ENCODE peak calls at places on chromosomes 11 and 22, in seven cellular contexts. One of them, this sample, is unnamed.
A peak's percentile ranks its signal among the peaks of the same experiment; 100 is the strongest.

GRCh38 chr11:70490723-70491558 is 92.6 kb downstream of the CTTN start:
- DNase-seq in iPS-NIHi11: no peak
- DNase-seq in neural crest cell: no peak
- DNase-seq in iris pigment epithelial cell: no peak
- DNase-seq in NCI-H2171: no peak
- DNase-seq in KBM-7: no peak
- DNase-seq in occipital lobe: no peak
- DNase-seq in this sample: no peak

GRCh38 chr11:134950692-134951304 is 538.8 kb upstream of the B3GAT1 start:
- DNase-seq in iPS-NIHi11: no peak
- DNase-seq in KBM-7: no peak
- DNase-seq in iris pigment epithelial cell: peak; percentile 23
- DNase-seq in occipital lobe: no peak
- DNase-seq in neural crest cell: no peak
- DNase-seq in NCI-H2171: no peak
- DNase-seq in this sample: no peak

GRCh38 chr11:47592276-47592675 is 1.9 kb downstream of the C1QTNF4 start:
- DNase-seq in occipital lobe: no peak
- DNase-seq in iPS-NIHi11: no peak
- DNase-seq in iris pigment epithelial cell: no peak
- DNase-seq in neural crest cell: no peak
- DNase-seq in NCI-H2171: no peak
- DNase-seq in KBM-7: no peak
- DNase-seq in this sample: peak; percentile 16

GRCh38 chr11:59669611-59670009 is 773 bp upstream of the PATL1 start:
- DNase-seq in KBM-7: no peak
- DNase-seq in NCI-H2171: no peak
- DNase-seq in iPS-NIHi11: no peak
- DNase-seq in iris pigment epithelial cell: peak; percentile 79
- DNase-seq in occipital lobe: peak; percentile 53
- DNase-seq in neural crest cell: peak; percentile 12
- DNase-seq in this sample: peak; percentile 46

GRCh38 chr11:125165111-125165663 is 636 bp downstream of the PKNOX2 start:
- DNase-seq in neural crest cell: no peak
- DNase-seq in occipital lobe: no peak
- DNase-seq in NCI-H2171: no peak
- DNase-seq in iPS-NIHi11: no peak
- DNase-seq in iris pigment epithelial cell: peak; percentile 45
- DNase-seq in KBM-7: peak; percentile 38
- DNase-seq in this sample: peak; percentile 71

GRCh38 chr11:69702239-69702668 is 1.6 kb downstream of the FGF19 start:
- DNase-seq in neural crest cell: no peak
- DNase-seq in NCI-H2171: no peak
- DNase-seq in iPS-NIHi11: peak; percentile 46
- DNase-seq in KBM-7: no peak
- DNase-seq in occipital lobe: no peak
- DNase-seq in iris pigment epithelial cell: no peak
- DNase-seq in this sample: no peak

GRCh38 chr11:73154178-73154577 is 12.1 kb upstream of the FCHSD2 start:
- DNase-seq in neural crest cell: no peak
- DNase-seq in NCI-H2171: no peak
- DNase-seq in occipital lobe: no peak
- DNase-seq in iPS-NIHi11: no peak
- DNase-seq in iris pigment epithelial cell: no peak
- DNase-seq in KBM-7: peak; percentile 99
- DNase-seq in this sample: peak; percentile 9

GRCh38 chr11:33412231-33412630 is 155.1 kb downstream of the HIPK3 start:
- DNase-seq in iPS-NIHi11: no peak
- DNase-seq in neural crest cell: no peak
- DNase-seq in NCI-H2171: no peak
- DNase-seq in iris pigment epithelial cell: peak; percentile 9
- DNase-seq in KBM-7: no peak
- DNase-seq in occipital lobe: peak; percentile 9
- DNase-seq in this sample: no peak

GRCh38 chr11:65421204-65422103 is 1.1 kb upstream of the NEAT1 start:
- DNase-seq in neural crest cell: no peak
- DNase-seq in iris pigment epithelial cell: peak; percentile 99
- DNase-seq in NCI-H2171: peak; percentile 88
- DNase-seq in occipital lobe: peak; percentile 90
- DNase-seq in iPS-NIHi11: no peak
- DNase-seq in KBM-7: peak; percentile 96
- DNase-seq in this sample: peak; percentile 89

GRCh38 chr11:111514216-111515031 is at the start of gene HOATZ:
- DNase-seq in neural crest cell: peak; percentile 46
- DNase-seq in iPS-NIHi11: peak; percentile 81
- DNase-seq in occipital lobe: no peak
- DNase-seq in NCI-H2171: no peak
- DNase-seq in KBM-7: no peak
- DNase-seq in iris pigment epithelial cell: peak; percentile 30
- DNase-seq in this sample: no peak

GRCh38 chr11:92528051-92528450 is 303.4 kb downstream of the FAT3 start:
- DNase-seq in occipital lobe: no peak
- DNase-seq in KBM-7: no peak
- DNase-seq in NCI-H2171: no peak
- DNase-seq in neural crest cell: no peak
- DNase-seq in iris pigment epithelial cell: peak; percentile 3
- DNase-seq in iPS-NIHi11: no peak
- DNase-seq in this sample: no peak

GRCh38 chr22:29567338-29567737 is 13.6 kb downstream of the NIPSNAP1 start:
- DNase-seq in NCI-H2171: no peak
- DNase-seq in iris pigment epithelial cell: no peak
- DNase-seq in occipital lobe: no peak
- DNase-seq in neural crest cell: no peak
- DNase-seq in KBM-7: no peak
- DNase-seq in iPS-NIHi11: no peak
- DNase-seq in this sample: no peak

GRCh38 chr11:66720223-66720898 is 8.7 kb downstream of the SPTBN2 start:
- DNase-seq in iPS-NIHi11: peak; percentile 95
- DNase-seq in NCI-H2171: peak; percentile 83
- DNase-seq in neural crest cell: peak; percentile 18
- DNase-seq in iris pigment epithelial cell: peak; percentile 75
- DNase-seq in occipital lobe: peak; percentile 73
- DNase-seq in KBM-7: no peak
- DNase-seq in this sample: no peak

GRCh38 chr11:104609297-104609696 is 289.0 kb downstream of the CASP12 start:
- DNase-seq in KBM-7: peak; percentile 69
- DNase-seq in occipital lobe: peak; percentile 4
- DNase-seq in iris pigment epithelial cell: peak; percentile 82
- DNase-seq in NCI-H2171: no peak
- DNase-seq in neural crest cell: peak; percentile 1
- DNase-seq in iPS-NIHi11: peak; percentile 67
- DNase-seq in this sample: no peak

GRCh38 chr11:22656128-22656527 is 10.3 kb upstream of the GAS2 start:
- DNase-seq in neural crest cell: no peak
- DNase-seq in KBM-7: no peak
- DNase-seq in iPS-NIHi11: no peak
- DNase-seq in occipital lobe: no peak
- DNase-seq in NCI-H2171: peak; percentile 76
- DNase-seq in iris pigment epithelial cell: peak; percentile 8
- DNase-seq in this sample: no peak

GRCh38 chr22:43346521-43346929 is 3.4 kb upstream of the SCUBE1 start:
- DNase-seq in iPS-NIHi11: peak; percentile 90
- DNase-seq in NCI-H2171: peak; percentile 41
- DNase-seq in KBM-7: peak; percentile 62
- DNase-seq in neural crest cell: peak; percentile 65
- DNase-seq in occipital lobe: no peak
- DNase-seq in iris pigment epithelial cell: peak; percentile 17
- DNase-seq in this sample: peak; percentile 78

GRCh38 chr11:32902089-32902665 is 9.6 kb downstream of the QSER1 start:
- DNase-seq in iPS-NIHi11: no peak
- DNase-seq in NCI-H2171: no peak
- DNase-seq in iris pigment epithelial cell: no peak
- DNase-seq in KBM-7: no peak
- DNase-seq in neural crest cell: no peak
- DNase-seq in occipital lobe: no peak
- DNase-seq in this sample: no peak

GRCh38 chr11:57164317-57164716 is 17.4 kb upstream of the LRRC55 start:
- DNase-seq in neural crest cell: no peak
- DNase-seq in iPS-NIHi11: no peak
- DNase-seq in occipital lobe: no peak
- DNase-seq in iris pigment epithelial cell: no peak
- DNase-seq in NCI-H2171: peak; percentile 85
- DNase-seq in KBM-7: no peak
- DNase-seq in this sample: no peak

GRCh38 chr11:10298342-10298741 is 4.3 kb upstream of the SBF2 start:
- DNase-seq in iPS-NIHi11: no peak
- DNase-seq in KBM-7: peak; percentile 64
- DNase-seq in occipital lobe: no peak
- DNase-seq in iris pigment epithelial cell: peak; percentile 99
- DNase-seq in NCI-H2171: no peak
- DNase-seq in neural crest cell: no peak
- DNase-seq in this sample: no peak

GRCh38 chr22:39960791-39961746 is 872 bp downstream of the TMA7B start:
- DNase-seq in occipital lobe: no peak
- DNase-seq in neural crest cell: no peak
- DNase-seq in iris pigment epithelial cell: peak; percentile 100
- DNase-seq in iPS-NIHi11: no peak
- DNase-seq in KBM-7: peak; percentile 61
- DNase-seq in NCI-H2171: no peak
- DNase-seq in this sample: no peak

GRCh38 chr11:75406338-75406777 is 7.0 kb downstream of the RPS3 start:
- DNase-seq in neural crest cell: no peak
- DNase-seq in iris pigment epithelial cell: peak; percentile 26
- DNase-seq in KBM-7: no peak
- DNase-seq in occipital lobe: no peak
- DNase-seq in iPS-NIHi11: no peak
- DNase-seq in NCI-H2171: peak; percentile 39
- DNase-seq in this sample: no peak

GRCh38 chr22:36734171-36735058 is 30.9 kb upstream of the CACNG2 start:
- DNase-seq in iris pigment epithelial cell: peak; percentile 38
- DNase-seq in iPS-NIHi11: no peak
- DNase-seq in neural crest cell: no peak
- DNase-seq in KBM-7: no peak
- DNase-seq in occipital lobe: peak; percentile 45
- DNase-seq in NCI-H2171: no peak
- DNase-seq in this sample: no peak

GRCh38 chr11:45754746-45755145 is 50.2 kb upstream of the SLC35C1 start:
- DNase-seq in iPS-NIHi11: no peak
- DNase-seq in iris pigment epithelial cell: no peak
- DNase-seq in neural crest cell: no peak
- DNase-seq in KBM-7: no peak
- DNase-seq in NCI-H2171: no peak
- DNase-seq in occipital lobe: no peak
- DNase-seq in this sample: no peak

GRCh38 chr22:50117168-50117762 is 27.5 kb downstream of the MOV10L1 start:
- DNase-seq in NCI-H2171: no peak
- DNase-seq in occipital lobe: no peak
- DNase-seq in KBM-7: no peak
- DNase-seq in iris pigment epithelial cell: no peak
- DNase-seq in neural crest cell: no peak
- DNase-seq in iPS-NIHi11: no peak
- DNase-seq in this sample: no peak

GRCh38 chr22:47793304-47794101 is 1031.1 kb downstream of the TBC1D22A start:
- DNase-seq in iPS-NIHi11: no peak
- DNase-seq in neural crest cell: no peak
- DNase-seq in NCI-H2171: no peak
- DNase-seq in iris pigment epithelial cell: no peak
- DNase-seq in KBM-7: no peak
- DNase-seq in occipital lobe: no peak
- DNase-seq in this sample: no peak

GRCh38 chr22:20523118-20523983 is 15.9 kb downstream of the MED15 start:
- DNase-seq in occipital lobe: no peak
- DNase-seq in KBM-7: peak; percentile 59
- DNase-seq in iPS-NIHi11: no peak
- DNase-seq in iris pigment epithelial cell: peak; percentile 54
- DNase-seq in NCI-H2171: no peak
- DNase-seq in neural crest cell: no peak
- DNase-seq in this sample: no peak

GRCh38 chr11:19232910-19233503 is 7.7 kb downstream of the E2F8 start:
- DNase-seq in iris pigment epithelial cell: peak; percentile 82
- DNase-seq in iPS-NIHi11: no peak
- DNase-seq in occipital lobe: no peak
- DNase-seq in NCI-H2171: no peak
- DNase-seq in KBM-7: no peak
- DNase-seq in neural crest cell: no peak
- DNase-seq in this sample: no peak

GRCh38 chr22:18031670-18032454 is 7.5 kb upstream of the MICAL3 start:
- DNase-seq in iPS-NIHi11: no peak
- DNase-seq in iris pigment epithelial cell: peak; percentile 92
- DNase-seq in occipital lobe: peak; percentile 57
- DNase-seq in neural crest cell: no peak
- DNase-seq in KBM-7: no peak
- DNase-seq in NCI-H2171: peak; percentile 53
- DNase-seq in this sample: no peak

GRCh38 chr11:119179983-119180382 is 5.3 kb upstream of the NHERF4 start:
- DNase-seq in neural crest cell: no peak
- DNase-seq in iPS-NIHi11: no peak
- DNase-seq in NCI-H2171: peak; percentile 67
- DNase-seq in iris pigment epithelial cell: no peak
- DNase-seq in KBM-7: no peak
- DNase-seq in occipital lobe: no peak
- DNase-seq in this sample: no peak

GRCh38 chr22:24094966-24095365 is 83.9 kb downstream of the CABIN1 start:
- DNase-seq in KBM-7: no peak
- DNase-seq in occipital lobe: no peak
- DNase-seq in NCI-H2171: no peak
- DNase-seq in iris pigment epithelial cell: no peak
- DNase-seq in iPS-NIHi11: no peak
- DNase-seq in neural crest cell: no peak
- DNase-seq in this sample: peak; percentile 17

GRCh38 chr11:122756417-122756816 is 81.9 kb upstream of the CRTAM start:
- DNase-seq in neural crest cell: no peak
- DNase-seq in NCI-H2171: no peak
- DNase-seq in KBM-7: peak; percentile 89
- DNase-seq in iris pigment epithelial cell: no peak
- DNase-seq in occipital lobe: no peak
- DNase-seq in iPS-NIHi11: no peak
- DNase-seq in this sample: no peak